ENCODE peak calls at places on chromosomes 13 and 19, in eight cellular contexts. J, F, G, E, P, W, L and Z are unnamed samples. For H3K27me3, the result is how much of the 10 kb centered on the place peaks cover.

GRCh38 chr19:12828494-12828893 is 5.9 kb downstream of the RTBDN start:
- DNase-seq in J (no peak), G (no peak), E (peak), L (peak), F (no peak), P (peak), W (no peak), Z (peak)

GRCh38 chr19:49573009-49573408 is 7.3 kb downstream of the NOSIP start:
- DNase-seq in P (no peak), F (no peak), E (no peak), G (no peak), L (no peak), J (no peak), W (no peak), Z (no peak)

GRCh38 chr19:38417544-38418506 is 8.2 kb downstream of the RASGRP4 start:
- DNase-seq in W (peak), G (peak), P (no peak), F (peak), L (peak), E (peak), J (no peak), Z (peak)

GRCh38 chr19:39327990-39328705 is 7.5 kb upstream of the LRFN1 start:
- DNase-seq in W (peak), L (peak), J (peak), G (peak), E (peak), P (peak), F (peak), Z (peak)

GRCh38 chr13:51923983-51924539 is 62.3 kb downstream of the CCDC70 start:
- DNase-seq in W (no peak), L (no peak), J (no peak), F (no peak), E (peak), G (no peak), P (peak), Z (no peak)

GRCh38 chr19:47351545-47351944 is 2.4 kb downstream of the DHX34 start:
- DNase-seq in J (no peak), G (no peak), W (no peak), E (no peak), P (peak), L (peak), F (no peak), Z (no peak)

GRCh38 chr13:43874512-43875092 is 4.9 kb downstream of the CCDC122 start:
- DNase-seq in J (no peak), L (peak), W (no peak), P (no peak), E (no peak), G (no peak), F (peak), Z (no peak)

GRCh38 chr13:28052945-28053344 is 47.4 kb downstream of the FLT3 start:
- DNase-seq in J (no peak), L (no peak), E (peak), G (no peak), P (no peak), W (no peak), F (no peak), Z (no peak)

GRCh38 chr19:2291185-2291751 is 9.3 kb upstream of the PEAK3 start:
- DNase-seq in E (no peak), F (no peak), L (no peak), G (no peak), W (no peak), J (no peak), P (no peak), Z (no peak)

GRCh38 chr19:42109896-42110295 is 22.4 kb downstream of the POU2F2 start:
- DNase-seq in J (no peak), F (no peak), P (no peak), E (no peak), L (no peak), W (no peak), G (no peak), Z (no peak)

GRCh38 chr13:85586422-85586831 is 212.8 kb downstream of the SLITRK6 start:
- DNase-seq in P (no peak), G (no peak), W (no peak), E (no peak), F (no peak), L (peak), J (no peak), Z (no peak)

GRCh38 chr13:36715841-36716240 is 42.0 kb downstream of the SERTM1 start:
- DNase-seq in E (no peak), L (no peak), P (no peak), F (no peak), J (no peak), W (no peak), G (no peak), Z (no peak)

GRCh38 chr19:44076325-44076724 is 4.4 kb downstream of the ZNF284 start:
- DNase-seq in F (no peak), J (no peak), E (no peak), L (no peak), W (no peak), G (no peak), P (no peak), Z (no peak)

GRCh38 chr19:44069415-44069814 is 2.5 kb upstream of the ZNF284 start:
- DNase-seq in J (no peak), E (no peak), G (no peak), P (no peak), F (no peak), L (no peak), W (no peak), Z (no peak)

GRCh38 chr19:44071824-44072542 is at the start of gene ZNF284:
- DNase-seq in L (peak), J (peak), E (peak), P (peak), W (peak), F (peak), G (peak), Z (peak)

DNA sequence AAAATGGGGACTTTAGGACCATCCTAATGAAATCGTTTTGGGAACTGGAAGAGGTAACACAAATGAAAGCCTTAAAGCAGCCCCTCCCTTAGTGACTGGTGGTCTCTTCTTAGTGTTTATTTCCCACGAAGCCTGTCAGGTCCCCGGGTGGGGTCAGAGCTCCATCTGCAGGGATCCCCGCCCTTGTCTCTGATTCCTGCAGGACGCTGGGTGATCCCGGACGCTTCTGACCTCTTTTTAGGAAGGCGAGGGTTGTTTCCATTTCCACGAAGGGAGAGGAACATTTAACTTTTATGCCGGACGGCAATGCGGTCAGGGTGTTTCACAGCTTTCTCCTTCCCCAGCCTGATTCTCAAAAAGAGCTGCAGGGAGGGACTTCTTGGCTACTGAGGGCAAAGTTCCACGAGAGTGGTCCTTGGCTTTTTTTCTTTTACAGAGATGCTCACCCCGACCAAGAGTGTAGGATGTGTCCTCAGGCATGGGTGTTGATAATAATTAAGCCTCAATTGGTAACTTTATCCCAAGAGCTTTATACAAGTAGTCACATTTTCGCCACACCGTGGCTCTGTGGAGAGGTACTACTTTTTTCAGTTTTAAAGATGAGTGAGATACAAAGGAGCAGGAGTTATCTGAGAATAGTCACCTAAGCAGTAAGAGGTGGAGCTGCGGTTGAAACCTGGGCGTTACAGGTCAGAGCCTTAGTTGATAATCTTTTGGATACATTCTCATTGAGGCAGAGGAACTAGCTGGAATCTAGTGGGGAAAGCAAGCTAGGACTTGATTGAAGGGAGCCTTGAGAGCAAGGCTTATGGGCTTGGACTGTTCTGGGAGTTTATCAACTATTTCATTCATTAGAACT is 813 bp downstream of the ZNF284 start:
- DNase-seq in J (no peak), E (peak), L (no peak), G (no peak), F (no peak), P (no peak), W (no peak), Z (no peak)
- H3K4me3 ChIP-seq in J (peak), E (peak), L (peak), G (peak), F (peak), P (peak), W (peak), Z (peak)

GRCh38 chr19:854549-854948 is 2.4 kb downstream of the ELANE start:
- DNase-seq in P (no peak), F (no peak), G (no peak), E (no peak), L (no peak), J (no peak), W (no peak), Z (no peak)

GRCh38 chr19:853014-853553 is 981 bp downstream of the ELANE start:
- DNase-seq in P (no peak), J (no peak), F (no peak), G (no peak), W (no peak), E (no peak), L (no peak), Z (no peak)

GRCh38 chr19:852136-853013 is at the start of gene ELANE:
- DNase-seq in E (peak), P (no peak), G (no peak), F (no peak), J (no peak), L (no peak), W (no peak), Z (no peak)

GRCh38 chr19:855566-856120 is 3.5 kb downstream of the ELANE start:
- DNase-seq in J (no peak), P (no peak), E (no peak), L (no peak), F (no peak), W (no peak), G (no peak), Z (no peak)

DNA sequence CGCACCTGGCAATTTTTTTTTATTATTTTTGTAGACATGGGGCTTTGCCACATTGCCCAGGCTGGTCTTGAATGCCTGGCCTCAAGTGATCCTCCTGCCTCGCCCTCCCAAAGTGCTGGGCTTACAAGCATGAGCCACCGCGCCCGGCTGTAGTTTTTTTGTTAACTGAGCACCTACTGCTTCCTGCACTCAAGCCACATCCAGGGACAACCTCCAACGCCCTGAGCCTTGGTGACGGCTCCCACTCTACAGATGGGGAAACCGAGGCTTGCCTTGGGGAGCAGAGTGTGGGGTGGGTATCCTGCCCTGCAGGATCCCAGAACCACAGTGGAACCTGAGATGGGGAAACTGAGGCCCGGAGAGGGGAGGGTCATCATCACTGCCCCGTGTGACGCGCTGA is 3.0 kb downstream of the ELANE start:
- DNase-seq in P (no peak), G (no peak), F (no peak), W (no peak), L (no peak), J (no peak), E (no peak), Z (no peak)
- H3K27me3 ChIP-seq in P (under half), G (under half), F (under half), W (under half), L (under half), J (under half), E (under half), Z (under half)

GRCh38 chr13:26941345-26942174 is 181.0 kb upstream of the GPR12 start:
- DNase-seq in E (no peak), W (no peak), P (no peak), G (no peak), L (peak), J (no peak), F (no peak), Z (no peak)
- H3K4me3 ChIP-seq in E (no peak), W (no peak), P (no peak), G (no peak), L (no peak), J (no peak), F (no peak), Z (no peak)

DNA sequence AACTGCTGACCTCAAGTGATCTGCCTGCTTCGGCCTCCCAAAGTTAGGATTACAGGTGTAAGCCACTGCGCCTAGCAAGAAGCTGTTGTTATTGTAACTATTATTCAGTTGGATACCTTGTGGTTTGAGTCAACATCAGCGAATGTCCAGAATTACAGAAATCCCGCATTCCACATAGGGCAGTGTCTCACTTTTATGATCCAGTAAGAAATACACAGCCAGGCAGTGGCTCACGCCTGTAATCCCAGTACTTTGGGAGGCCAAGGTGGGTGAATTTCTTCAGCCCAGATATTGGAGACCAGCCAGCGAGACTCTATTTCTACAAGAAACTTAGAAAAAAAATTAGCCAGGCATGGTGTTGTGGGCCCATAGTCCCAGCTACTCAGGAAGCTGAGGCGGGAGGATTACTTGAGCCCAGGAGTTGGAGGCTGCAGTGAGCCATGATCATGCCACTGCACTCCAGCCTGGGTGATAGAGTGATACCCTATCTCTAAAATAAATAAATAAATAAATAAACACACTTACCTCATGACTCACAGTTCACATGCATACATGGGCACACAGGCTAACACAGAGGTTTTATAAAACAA is 43.8 kb downstream of the SPTBN4 start:
- DNase-seq in L (no peak), W (no peak), J (no peak), P (no peak), E (no peak), G (no peak), F (no peak), Z (no peak)
- H3K27me3 ChIP-seq in L (under half), W (under half), J (under half), P (under half), E (under half), G (under half), F (under half), Z (under half)

DNA sequence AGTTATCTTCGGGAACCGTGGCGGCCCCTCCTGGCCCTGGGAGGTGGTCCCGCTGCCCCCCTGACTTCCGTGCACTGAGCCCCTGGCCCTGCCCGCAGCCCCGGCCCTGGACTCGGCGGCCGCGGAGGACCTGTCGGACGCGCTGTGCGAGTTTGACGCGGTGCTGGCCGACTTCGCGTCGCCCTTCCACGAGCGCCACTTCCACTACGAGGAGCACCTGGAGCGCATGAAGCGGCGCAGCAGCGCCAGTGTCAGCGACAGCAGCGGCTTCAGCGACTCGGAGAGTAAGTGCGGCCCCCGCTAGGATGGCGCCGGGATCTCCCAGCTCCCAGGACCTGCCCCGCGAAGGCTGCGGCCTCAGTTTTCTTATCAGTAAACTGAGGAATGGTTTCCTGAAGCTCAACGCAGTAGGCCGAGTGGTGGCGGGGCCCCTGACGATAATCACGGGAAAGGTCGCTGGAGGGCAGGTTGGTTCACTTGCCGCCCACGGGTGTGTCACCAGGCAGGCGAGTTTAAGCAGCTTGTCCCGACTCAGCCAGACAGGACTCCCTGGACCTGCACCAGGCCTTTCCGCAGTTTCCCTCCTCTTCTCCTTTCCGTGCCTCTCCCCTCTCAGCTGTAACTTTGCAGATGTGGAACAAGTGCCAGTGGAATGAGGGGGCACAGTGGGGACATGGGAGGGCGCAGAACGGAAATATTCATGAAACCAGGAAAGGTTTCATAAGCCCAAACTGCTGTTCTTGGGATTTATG is 1.0 kb downstream of the RGCC start:
- DNase-seq in F (peak), G (peak), J (peak), P (no peak), E (no peak), W (no peak), L (peak), Z (peak)
- H3K4me3 ChIP-seq in F (peak), G (peak), J (peak), P (peak), E (peak), W (peak), L (peak), Z (peak)

GRCh38 chr19:56597696-56598095 is 2.6 kb downstream of the ZNF71 start:
- DNase-seq in J (no peak), W (no peak), E (no peak), G (no peak), P (no peak), F (no peak), L (no peak), Z (no peak)

GRCh38 chr19:56596676-56597075 is 1.6 kb downstream of the ZNF71 start:
- DNase-seq in L (no peak), F (no peak), J (no peak), E (no peak), P (no peak), W (no peak), G (no peak), Z (no peak)

GRCh38 chr19:56594783-56595547 is at the start of gene ZNF71:
- DNase-seq in P (peak), L (peak), W (peak), G (peak), F (peak), E (peak), J (peak), Z (peak)

GRCh38 chr19:56595548-56595899 is 422 bp downstream of the ZNF71 start:
- DNase-seq in P (no peak), E (no peak), J (no peak), L (no peak), W (no peak), G (no peak), F (no peak), Z (no peak)

DNA sequence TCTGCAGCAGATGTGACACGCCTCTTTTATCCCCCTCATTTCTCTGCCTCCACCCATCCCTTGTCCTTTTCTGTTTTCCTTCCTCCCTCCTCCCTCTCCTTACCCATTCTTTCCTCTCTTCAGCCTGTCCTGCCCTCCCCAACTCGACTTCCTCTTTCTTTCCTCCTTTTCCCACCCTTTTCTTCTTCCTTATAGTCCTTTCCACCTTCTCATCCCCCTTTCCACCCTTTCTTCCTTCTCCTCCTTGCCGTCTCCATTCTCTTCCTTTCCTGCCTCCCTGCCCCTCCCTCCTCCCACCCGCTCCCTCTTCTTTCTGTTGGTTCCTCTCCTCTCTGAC is 688 bp upstream of the ZNF71 start:
- DNase-seq in G (no peak), W (no peak), P (no peak), E (no peak), F (no peak), J (no peak), L (no peak), Z (no peak)
- H3K27me3 ChIP-seq in G (under half), W (under half), P (under half), E (under half), F (under half), J (under half), L (under half), Z (under half)

GRCh38 chr19:15454371-15454800 is 4.6 kb upstream of the WIZ start:
- DNase-seq in P (no peak), G (no peak), J (no peak), F (no peak), E (no peak), W (no peak), L (no peak), Z (peak)

GRCh38 chr19:15452111-15453047 is 2.6 kb upstream of the WIZ start:
- DNase-seq in F (no peak), E (no peak), J (no peak), G (peak), L (peak), P (peak), W (peak), Z (peak)

GRCh38 chr19:15450528-15450890 is 753 bp upstream of the WIZ start:
- DNase-seq in W (no peak), P (no peak), L (no peak), F (no peak), G (no peak), E (no peak), J (no peak), Z (no peak)

GRCh38 chr19:15453906-15454305 is 4.2 kb upstream of the WIZ start:
- DNase-seq in P (no peak), G (no peak), J (no peak), W (no peak), L (no peak), E (no peak), F (no peak), Z (no peak)

GRCh38 chr19:15453091-15453498 is 3.3 kb upstream of the WIZ start:
- DNase-seq in F (no peak), E (no peak), G (no peak), L (no peak), W (no peak), J (no peak), P (no peak), Z (peak)
- H3K4me3 ChIP-seq in F (no peak), E (no peak), G (peak), L (peak), W (peak), J (peak), P (no peak), Z (peak)

DNA sequence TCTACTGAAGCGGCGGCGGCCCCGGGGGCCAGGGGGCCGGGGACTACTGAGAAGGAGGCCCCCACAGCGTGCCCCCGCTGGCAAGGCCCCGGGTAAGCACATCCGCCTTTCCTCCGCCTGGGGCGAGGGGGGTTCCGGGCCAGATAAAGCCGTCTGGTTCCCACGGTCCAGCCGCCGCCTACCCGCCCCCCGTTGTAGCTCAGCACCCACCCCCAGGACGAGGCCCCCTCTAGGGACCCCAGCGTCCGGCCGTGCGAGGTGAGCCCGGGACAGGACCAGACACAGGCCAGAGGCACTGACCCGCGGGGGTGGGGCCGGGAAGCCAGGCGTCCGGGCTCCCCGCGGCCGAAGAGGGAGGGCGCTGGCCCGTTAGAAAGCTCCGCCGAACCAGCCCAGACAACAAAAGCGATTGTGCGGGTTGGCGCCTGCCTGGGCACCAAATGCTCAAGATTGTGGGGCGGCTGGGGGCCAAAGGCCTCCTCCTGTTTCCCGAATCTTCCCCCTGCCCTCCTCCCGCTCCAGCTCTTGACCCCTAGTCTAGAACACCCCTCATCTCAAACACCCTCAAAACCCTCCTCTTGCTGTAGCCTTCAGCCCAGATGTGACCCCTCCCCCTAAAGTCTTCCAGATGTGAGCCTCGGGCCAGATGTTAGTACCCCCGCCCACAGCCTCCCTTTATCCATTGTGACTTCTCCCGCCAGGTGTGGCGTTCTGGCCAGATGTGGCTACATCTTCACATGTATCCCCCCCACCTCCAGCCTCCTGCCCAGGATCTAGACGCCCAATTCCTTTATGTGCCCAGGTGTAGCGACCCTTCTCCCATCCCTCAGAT is 867 bp upstream of the LTBP4 start:
- DNase-seq in J (no peak), E (no peak), W (peak), F (no peak), P (no peak), L (no peak), G (no peak), Z (no peak)
- H3K27me3 ChIP-seq in J (under half), E (half or more), W (under half), F (under half), P (half or more), L (under half), G (under half), Z (under half)